ENCODE peak calls at places on chromosomes 16 and 17, in nine cellular contexts. M, Y, K, V, N, W, Q, E and L are unnamed samples.

GRCh38 chr16:52713740-52714139 is 166.8 kb upstream of the TOX3 start:
- DNase-seq in M (no peak), Y (no peak), K (no peak), V (no peak), N (no peak), W (no peak), Q (no peak), E (no peak), L (no peak)

GRCh38 chr17:44170499-44171201 is at the start of gene ASB16:
- DNase-seq in M (no peak), Y (peak), K (peak), V (peak), N (peak), W (peak), Q (no peak), E (no peak), L (no peak)

GRCh38 chr17:13306310-13306962 is 288.6 kb upstream of the ELAC2 start:
- DNase-seq in M (no peak), Y (peak), K (peak), V (no peak), N (peak), W (peak), Q (no peak), E (peak), L (no peak)

GRCh38 chr16:23865853-23866252 is 30.1 kb downstream of the PRKCB start:
- DNase-seq in M (no peak), Y (no peak), K (no peak), V (no peak), N (no peak), W (no peak), Q (no peak), E (no peak), L (no peak)

GRCh38 chr16:68655806-68656205 is 10.7 kb downstream of the CDH3 start:
- DNase-seq in M (no peak), Y (no peak), K (no peak), V (no peak), N (no peak), W (no peak), Q (no peak), E (no peak), L (no peak)

GRCh38 chr16:83887564-83887963 is 11.4 kb upstream of the MLYCD start:
- DNase-seq in M (no peak), Y (no peak), K (no peak), V (no peak), N (no peak), W (no peak), Q (no peak), E (no peak), L (no peak)

GRCh38 chr17:54899721-54900456 is 763 bp upstream of the TOM1L1 start:
- DNase-seq in M (no peak), Y (no peak), K (no peak), V (no peak), N (no peak), W (no peak), Q (no peak), E (no peak), L (no peak)

GRCh38 chr17:64061157-64061898 is 40.9 kb upstream of the ICAM2 start:
- DNase-seq in M (no peak), Y (no peak), K (no peak), V (no peak), N (no peak), W (peak), Q (no peak), E (no peak), L (no peak)

GRCh38 chr16:50665128-50665878 is 15.8 kb downstream of the SNX20 start:
- DNase-seq in M (peak), Y (peak), K (peak), V (peak), N (peak), W (peak), Q (peak), E (peak), L (peak)

GRCh38 chr17:73595068-73595865 is 49.0 kb downstream of the SDK2 start:
- DNase-seq in M (no peak), Y (no peak), K (peak), V (no peak), N (no peak), W (no peak), Q (peak), E (no peak), L (no peak)

GRCh38 chr17:77054926-77055325 is 85.8 kb upstream of the SEC14L1 start:
- DNase-seq in M (no peak), Y (no peak), K (no peak), V (no peak), N (no peak), W (no peak), Q (no peak), E (no peak), L (no peak)

GRCh38 chr17:9924735-9925191 is 19.7 kb upstream of the RCVRN start:
- DNase-seq in M (no peak), Y (peak), K (peak), V (no peak), N (peak), W (peak), Q (no peak), E (peak), L (peak)

GRCh38 chr17:55394357-55395021 is 27.1 kb downstream of the MMD start:
- DNase-seq in M (no peak), Y (no peak), K (no peak), V (no peak), N (no peak), W (no peak), Q (no peak), E (no peak), L (no peak)

GRCh38 chr16:81493755-81494433 is 49.3 kb downstream of the CMIP start:
- DNase-seq in M (no peak), Y (peak), K (peak), V (no peak), N (peak), W (peak), Q (no peak), E (peak), L (peak)

GRCh38 chr16:55495616-55496289 is 13.1 kb upstream of the LPCAT2 start:
- DNase-seq in M (no peak), Y (peak), K (peak), V (no peak), N (peak), W (peak), Q (no peak), E (no peak), L (no peak)

GRCh38 chr17:35969558-35970442 is 11.5 kb downstream of the CCL16 start:
- DNase-seq in M (peak), Y (peak), K (peak), V (peak), N (peak), W (peak), Q (peak), E (peak), L (peak)

GRCh38 chr16:82176204-82176603 is 6.2 kb upstream of the MPHOSPH6 start:
- DNase-seq in M (no peak), Y (no peak), K (no peak), V (no peak), N (no peak), W (no peak), Q (no peak), E (no peak), L (no peak)

GRCh38 chr17:79974786-79975497 is 60.7 kb downstream of the TBC1D16 start:
- DNase-seq in M (no peak), Y (no peak), K (no peak), V (no peak), N (no peak), W (no peak), Q (no peak), E (peak), L (no peak)

GRCh38 chr17:78568051-78568450 is 9.1 kb downstream of the DNAH17 start:
- DNase-seq in M (no peak), Y (no peak), K (no peak), V (no peak), N (no peak), W (no peak), Q (no peak), E (no peak), L (no peak)

DNA sequence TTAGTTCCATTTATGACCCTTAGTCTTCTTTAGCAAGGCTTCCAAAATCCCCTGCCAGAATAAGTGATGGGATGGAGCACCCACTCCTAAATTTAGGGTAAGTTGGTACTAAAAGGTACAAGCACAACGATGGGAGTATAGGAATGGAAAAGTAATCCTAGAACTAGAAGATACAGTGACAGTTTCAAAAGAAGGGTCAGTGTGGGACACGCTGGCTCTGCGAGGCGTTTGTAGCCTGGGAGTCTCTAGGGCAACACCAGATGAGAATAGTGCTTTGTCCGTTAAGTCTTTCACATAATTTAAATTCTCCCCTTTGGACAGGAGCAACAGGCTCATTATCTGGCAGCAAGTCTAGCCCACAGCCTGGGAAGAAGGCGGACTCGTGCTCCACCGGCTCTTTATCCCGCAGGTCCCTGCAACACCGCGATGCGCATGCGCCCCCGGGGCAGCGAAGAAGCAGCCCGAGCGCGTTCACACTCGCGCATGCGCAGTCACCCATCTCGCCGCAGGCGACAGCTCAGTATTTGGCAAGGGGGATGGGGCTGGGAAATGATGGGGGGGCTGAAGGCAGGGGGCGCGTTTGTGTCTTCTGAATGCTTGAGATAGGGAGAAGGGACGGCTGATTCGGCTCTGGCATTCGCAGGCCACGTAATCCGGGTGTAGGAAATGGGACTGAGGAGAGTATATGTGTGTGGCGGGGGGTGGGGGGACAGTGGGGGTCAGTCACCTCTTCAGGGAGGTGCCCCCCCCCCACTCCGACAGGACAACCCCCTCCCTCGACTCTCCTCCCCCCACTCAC is 564 bp downstream of the SPOP start:
- DNase-seq in M (peak), Y (peak), K (peak), V (peak), N (peak), W (peak), Q (peak), E (peak), L (peak)
- TF ChIP-seq CTCF in M (no peak), Y (no peak), K (no peak), V (no peak), N (peak), W (no peak), Q (no peak), E (no peak), L (no peak)

GRCh38 chr17:66073384-66073783 is 118.5 kb downstream of the CEP112 start:
- DNase-seq in M (no peak), Y (no peak), K (no peak), V (no peak), N (no peak), W (no peak), Q (no peak), E (no peak), L (no peak)
- TF ChIP-seq CTCF in M (no peak), Y (no peak), K (no peak), V (no peak), N (no peak), W (no peak), Q (no peak), E (no peak), L (no peak)

DNA sequence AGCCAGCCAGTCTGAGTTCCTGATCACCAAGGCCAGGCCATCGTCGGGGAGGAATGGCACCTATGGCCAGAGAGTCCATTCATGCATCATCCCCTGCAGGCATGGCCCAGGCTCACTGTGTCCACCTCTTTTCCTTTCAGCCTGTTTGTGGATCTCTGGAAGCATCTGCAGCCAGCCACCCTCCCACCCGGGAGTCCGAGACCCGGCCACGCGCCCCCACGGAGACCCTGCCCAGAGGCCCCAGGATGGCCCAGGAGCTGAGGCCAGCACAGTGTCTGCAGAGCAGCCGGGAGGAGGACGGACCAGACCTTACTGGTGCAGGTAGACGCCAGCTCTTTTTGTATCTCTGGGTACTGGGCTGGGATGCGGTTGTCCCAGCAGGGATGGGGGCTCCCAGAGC is 245.1 kb upstream of the CIBAR2 start:
- DNase-seq in M (no peak), Y (no peak), K (no peak), V (no peak), N (no peak), W (no peak), Q (no peak), E (no peak), L (no peak)
- TF ChIP-seq CTCF in M (no peak), Y (no peak), K (no peak), V (no peak), N (no peak), W (no peak), Q (no peak), E (no peak), L (no peak)

GRCh38 chr16:6571044-6571443 is 761.6 kb upstream of the RBFOX1 start:
- DNase-seq in M (no peak), Y (no peak), K (no peak), V (no peak), N (no peak), W (no peak), Q (no peak), E (no peak), L (no peak)

GRCh38 chr16:6576646-6577045 is 756.0 kb upstream of the RBFOX1 start:
- DNase-seq in M (no peak), Y (no peak), K (no peak), V (no peak), N (no peak), W (no peak), Q (no peak), E (no peak), L (no peak)

GRCh38 chr16:6570520-6570919 is 762.1 kb upstream of the RBFOX1 start:
- DNase-seq in M (no peak), Y (no peak), K (no peak), V (no peak), N (no peak), W (no peak), Q (no peak), E (no peak), L (no peak)

GRCh38 chr16:6574146-6574545 is 758.5 kb upstream of the RBFOX1 start:
- DNase-seq in M (no peak), Y (no peak), K (no peak), V (no peak), N (no peak), W (no peak), Q (no peak), E (no peak), L (no peak)

DNA sequence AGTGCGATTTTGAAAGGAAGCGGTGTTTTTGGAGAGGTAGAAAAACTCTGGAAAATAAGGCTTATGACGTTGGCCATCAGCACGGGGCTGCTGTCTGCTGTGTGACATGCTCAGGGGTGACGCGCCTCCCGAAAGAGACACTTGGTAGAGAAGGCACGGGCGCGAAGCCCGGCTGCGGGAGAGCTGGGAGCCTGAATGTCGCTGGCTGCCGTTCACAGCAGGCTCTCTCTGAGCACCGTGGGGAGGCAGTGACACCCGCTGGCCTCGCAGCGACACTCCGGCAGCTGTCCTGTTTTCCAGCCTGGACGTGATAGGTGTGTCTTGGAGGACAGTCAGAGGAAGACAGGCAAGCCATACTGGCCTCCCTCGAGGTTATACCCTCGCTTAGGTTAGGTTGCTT is 759.1 kb upstream of the RBFOX1 start:
- DNase-seq in M (no peak), Y (no peak), K (no peak), V (no peak), N (no peak), W (no peak), Q (no peak), E (no peak), L (no peak)
- TF ChIP-seq CTCF in M (no peak), Y (no peak), K (no peak), V (no peak), N (no peak), W (no peak), Q (no peak), E (no peak), L (no peak)

GRCh38 chr16:87701505-87701921 is 64.3 kb downstream of the KLHDC4 start:
- DNase-seq in M (no peak), Y (no peak), K (no peak), V (no peak), N (no peak), W (no peak), Q (no peak), E (no peak), L (no peak)

GRCh38 chr16:87701066-87701425 is 64.7 kb downstream of the KLHDC4 start:
- DNase-seq in M (no peak), Y (no peak), K (no peak), V (no peak), N (no peak), W (no peak), Q (no peak), E (no peak), L (no peak)

GRCh38 chr16:87703071-87703470 is 62.7 kb downstream of the KLHDC4 start:
- DNase-seq in M (no peak), Y (no peak), K (no peak), V (no peak), N (no peak), W (no peak), Q (no peak), E (no peak), L (no peak)

GRCh38 chr16:87703835-87704375 is 61.9 kb downstream of the KLHDC4 start:
- DNase-seq in M (no peak), Y (no peak), K (no peak), V (no peak), N (no peak), W (no peak), Q (no peak), E (no peak), L (no peak)

GRCh38 chr16:87702325-87702811 is 63.4 kb downstream of the KLHDC4 start:
- DNase-seq in M (no peak), Y (peak), K (peak), V (no peak), N (no peak), W (peak), Q (peak), E (no peak), L (no peak)
- TF ChIP-seq CTCF in M (peak), Y (peak), K (peak), V (no peak), N (peak), W (peak), Q (no peak), E (peak), L (peak)